ENCODE peak calls at places on chromosomes 5 and 9, in five cellular contexts. Z is CD4-positive, alpha-beta T cell; C is Kasumi-1; Y is activated CD4-positive, CD25-positive, alpha-beta regulatory T cell; A is ovary. B is an unnamed sample.

GRCh38 chr9:99931155-99931840 is 24.8 kb downstream of the STX17 start:
- DNase-seq in Z (no peak), C (no peak), Y (no peak), A (no peak), B (no peak)

GRCh38 chr9:4559238-4560182 is 69.2 kb downstream of the SLC1A1 start:
- DNase-seq in Z (no peak), C (no peak), Y (no peak), A (no peak), B (no peak)

GRCh38 chr9:89750117-89750551 is 145.3 kb downstream of the GADD45G start:
- DNase-seq in Z (no peak), C (no peak), Y (no peak), A (peak), B (no peak)

GRCh38 chr5:180161420-180162303 is 47.3 kb downstream of the RASGEF1C start:
- DNase-seq in Z (no peak), C (peak), Y (no peak), A (no peak), B (no peak)

GRCh38 chr5:107772418-107773310 is 101.9 kb upstream of the EFNA5 start:
- DNase-seq in Z (no peak), C (no peak), Y (no peak), A (no peak), B (peak)

GRCh38 chr9:105877719-105878118 is 183.4 kb downstream of the TMEM38B start:
- DNase-seq in Z (no peak), C (no peak), Y (no peak), A (no peak), B (no peak)

GRCh38 chr5:55072668-55073067 is 29.8 kb upstream of the GZMA start:
- DNase-seq in Z (no peak), C (peak), Y (no peak), A (no peak), B (peak)

GRCh38 chr9:128720841-128721486 is 3.0 kb downstream of the ZDHHC12 start:
- DNase-seq in Z (no peak), C (no peak), Y (no peak), A (no peak), B (no peak)

GRCh38 chr5:98415663-98416062 is 357.8 kb upstream of the RGMB start:
- DNase-seq in Z (no peak), C (no peak), Y (no peak), A (no peak), B (no peak)

GRCh38 chr5:143554194-143554717 is 150.8 kb upstream of the NR3C1 start:
- DNase-seq in Z (no peak), C (no peak), Y (no peak), A (no peak), B (no peak)

GRCh38 chr9:90141723-90142122 is 500.9 kb downstream of the DIRAS2 start:
- DNase-seq in Z (no peak), C (peak), Y (no peak), A (no peak), B (no peak)

GRCh38 chr5:74993743-74994142 is 58.6 kb downstream of the GCNT4 start:
- DNase-seq in Z (no peak), C (no peak), Y (no peak), A (no peak), B (no peak)

GRCh38 chr5:17436345-17436744 is 61.7 kb upstream of the TAF11L2 start:
- DNase-seq in Z (no peak), C (peak), Y (no peak), A (no peak), B (peak)

GRCh38 chr5:163453705-163454104 is 6.2 kb downstream of the NUDCD2 start:
- DNase-seq in Z (no peak), C (no peak), Y (no peak), A (no peak), B (no peak)

GRCh38 chr5:156534906-156535305 is 207.9 kb downstream of the SGCD start:
- DNase-seq in Z (no peak), C (no peak), Y (no peak), A (no peak), B (no peak)

GRCh38 chr9:112921549-112921948 is 30.9 kb upstream of the SLC46A2 start:
- DNase-seq in Z (no peak), C (peak), Y (no peak), A (no peak), B (peak)

GRCh38 chr9:101727621-101728524 is 10.6 kb downstream of the GRIN3A start:
- DNase-seq in Z (no peak), C (peak), Y (no peak), A (no peak), B (no peak)

GRCh38 chr5:40570408-40571129 is 109.1 kb upstream of the PTGER4 start:
- DNase-seq in Z (no peak), C (no peak), Y (no peak), A (no peak), B (peak)

GRCh38 chr9:124625084-124625483 is 117.9 kb upstream of the NR5A1 start:
- DNase-seq in Z (no peak), C (no peak), Y (no peak), A (no peak), B (no peak)

GRCh38 chr9:137632432-137633161 is 13.8 kb downstream of the EHMT1 start:
- DNase-seq in Z (no peak), C (no peak), Y (no peak), A (no peak), B (peak)

GRCh38 chr9:20513126-20513913 is 109.0 kb downstream of the MLLT3 start:
- DNase-seq in Z (no peak), C (no peak), Y (no peak), A (no peak), B (no peak)

GRCh38 chr9:98146101-98146991 is 27.3 kb upstream of the TRIM14 start:
- DNase-seq in Z (no peak), C (peak), Y (no peak), A (no peak), B (no peak)

GRCh38 chr5:134007581-134008256 is 2.9 kb upstream of the VDAC1 start:
- DNase-seq in Z (no peak), C (no peak), Y (no peak), A (no peak), B (no peak)

GRCh38 chr9:132739705-132740310 is 69.5 kb downstream of the GTF3C4 start:
- DNase-seq in Z (no peak), C (no peak), Y (no peak), A (no peak), B (no peak)